ENCODE peak calls at places on chromosomes 13 and 19, in five cellular contexts. Q, Z, G, A and H are unnamed samples.
A peak's percentile ranks its signal among the peaks of the same experiment; 100 is the strongest.

GRCh38 chr19:13277104-13277809 is 127.0 kb downstream of the IER2 start:
- DNase-seq in G (peak; percentile 86), Z (peak; percentile 64), A (peak; percentile 63), Q (peak; percentile 38), H (peak; percentile 74)

GRCh38 chr13:40130871-40131636 is 475.6 kb downstream of the COG6 start:
- DNase-seq in Q (peak; percentile 75), A (peak; percentile 67), G (peak; percentile 89), Z (no peak), H (peak; percentile 86)

GRCh38 chr13:110723598-110723997 is 10.1 kb downstream of the ING1 start:
- DNase-seq in Q (no peak), Z (no peak), G (no peak), A (no peak), H (no peak)

GRCh38 chr19:46674416-46675178 is 13.6 kb upstream of the DACT3 start:
- DNase-seq in Z (no peak), A (peak; percentile 20), Q (no peak), G (peak; percentile 22), H (peak; percentile 50)

GRCh38 chr13:37342205-37342604 is 236.7 kb upstream of the CSNK1A1L start:
- DNase-seq in Z (no peak), G (no peak), Q (no peak), A (no peak), H (no peak)

GRCh38 chr13:21013682-21014038 is 47.7 kb downstream of the LATS2 start:
- DNase-seq in A (no peak), Z (no peak), G (no peak), Q (no peak), H (no peak)

GRCh38 chr19:45973564-45974338 is at the start of gene NOVA2:
- DNase-seq in Z (peak; percentile 89), Q (peak; percentile 66), G (peak; percentile 28), A (peak; percentile 47), H (peak; percentile 47)

GRCh38 chr19:10654610-10655456 is 687 bp downstream of the ILF3 start:
- DNase-seq in Z (peak; percentile 71), A (no peak), Q (peak; percentile 60), G (peak; percentile 45), H (peak; percentile 29)

GRCh38 chr13:110885966-110886365 is 28.9 kb downstream of the ANKRD10 start:
- DNase-seq in Z (no peak), Q (no peak), A (no peak), G (no peak), H (peak; percentile 26)

DNA sequence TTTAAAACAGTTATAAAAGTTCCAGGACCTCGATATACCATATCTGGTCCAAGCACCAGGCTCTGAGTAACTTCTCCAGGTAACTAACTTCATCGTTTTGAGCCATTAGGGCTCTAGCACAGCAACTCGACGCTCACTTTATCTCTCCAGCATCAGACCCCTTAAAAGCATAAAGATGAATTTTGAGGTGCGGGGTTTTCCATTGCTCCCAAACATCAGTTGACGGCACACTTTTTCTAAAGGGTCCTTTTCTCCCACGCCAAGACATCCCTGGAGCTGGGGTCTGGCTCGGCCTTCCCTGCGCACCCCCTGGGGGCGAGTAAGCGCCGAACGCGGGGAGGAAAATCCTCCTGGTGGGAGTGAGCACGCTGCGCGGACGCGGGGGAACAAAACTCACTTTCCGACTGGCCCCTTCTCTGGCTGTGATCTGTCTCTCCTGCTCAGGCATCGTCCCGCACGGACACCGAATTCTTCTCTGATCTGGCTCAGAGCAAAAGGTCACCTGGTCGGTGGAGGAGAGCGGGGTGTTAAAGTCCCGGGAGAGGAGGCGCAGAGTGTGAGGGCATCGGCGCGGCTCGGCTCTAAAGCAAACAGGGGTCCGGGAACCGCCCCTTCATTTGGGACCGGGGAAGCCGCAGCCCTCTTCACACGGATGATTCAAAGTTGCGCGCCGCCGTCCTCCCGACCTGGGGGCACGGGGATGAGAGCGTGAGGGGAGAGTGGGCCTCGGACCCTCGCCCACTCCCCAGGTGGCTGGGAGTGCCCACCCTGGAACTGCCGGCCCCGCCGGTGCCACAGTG is at the start of gene ATP7B:
- DNase-seq in Q (no peak), G (no peak), A (no peak), Z (no peak), H (peak; percentile 10)
- TF ChIP-seq CTCF in Q (no peak), G (no peak), A (peak; percentile 18), Z (peak; percentile 41), H (no peak)

GRCh38 chr19:34428549-34429285 is 536 bp downstream of the UBA2 start:
- DNase-seq in A (peak; percentile 57), Q (no peak), Z (no peak), G (peak; percentile 47), H (peak; percentile 58)
- TF ChIP-seq CTCF in A (no peak), Q (no peak), Z (no peak), G (no peak), H (no peak)

DNA sequence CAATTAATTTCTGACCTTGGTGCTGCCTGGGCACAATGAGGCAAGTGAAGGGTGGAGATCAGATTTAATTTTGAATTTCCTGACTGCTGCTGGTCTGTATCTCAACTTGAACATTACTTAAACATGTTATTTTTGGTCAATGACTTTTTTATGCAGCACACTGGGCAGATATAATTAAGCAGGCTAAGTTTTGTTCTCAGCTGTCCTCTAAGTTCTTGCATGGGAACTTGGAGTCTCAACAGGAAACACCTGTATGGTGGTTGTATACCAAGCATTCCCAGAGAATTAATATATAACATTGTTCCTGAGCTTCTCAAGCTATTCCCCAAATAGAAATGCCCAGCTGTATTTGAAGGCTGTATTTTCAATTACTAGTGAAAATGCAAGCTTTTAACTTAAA is 113.5 kb upstream of the EDNRB start:
- DNase-seq in Z (no peak), Q (no peak), A (no peak), G (no peak), H (no peak)
- TF ChIP-seq CTCF in Z (no peak), Q (no peak), A (no peak), G (no peak), H (no peak)

GRCh38 chr19:35740423-35741215 is 1.6 kb downstream of the IGFLR1 start:
- DNase-seq in G (peak; percentile 98), A (peak; percentile 93), Z (peak; percentile 98), Q (peak; percentile 98), H (peak; percentile 97)
- TF ChIP-seq CTCF in G (no peak), A (peak; percentile 18), Z (peak; percentile 53), Q (no peak), H (peak; percentile 28)

GRCh38 chr19:33947565-33947964 is 150.9 kb downstream of the KCTD15 start:
- DNase-seq in Q (no peak), Z (no peak), A (no peak), G (peak; percentile 18), H (peak; percentile 2)
- TF ChIP-seq CTCF in Q (no peak), Z (no peak), A (no peak), G (peak; percentile 4), H (no peak)